ENCODE peak calls at places on chromosomes 5 and 9, in five cellular contexts. One of them, this sample, is unnamed.

GRCh38 chr5:91584352-91584751 is 201.2 kb upstream of the ARRDC3 start:
- DNase-seq in H9: no peak
- DNase-seq in right lobe of liver: no peak
- DNase-seq in CD4-positive, alpha-beta T cell: no peak
- DNase-seq in foreskin fibroblast: no peak
- DNase-seq in this sample: no peak

GRCh38 chr5:151094054-151094858 is 13.4 kb upstream of the TNIP1 start:
- DNase-seq in H9: no peak
- DNase-seq in right lobe of liver: peak
- DNase-seq in CD4-positive, alpha-beta T cell: no peak
- DNase-seq in foreskin fibroblast: peak
- DNase-seq in this sample: peak

GRCh38 chr9:98837516-98837915 is 30.0 kb downstream of the GALNT12 start:
- DNase-seq in H9: no peak
- DNase-seq in right lobe of liver: no peak
- DNase-seq in CD4-positive, alpha-beta T cell: no peak
- DNase-seq in foreskin fibroblast: no peak
- DNase-seq in this sample: no peak

GRCh38 chr9:111828193-111828592 is 33.5 kb upstream of the SHOC1 start:
- DNase-seq in H9: no peak
- DNase-seq in right lobe of liver: no peak
- DNase-seq in CD4-positive, alpha-beta T cell: no peak
- DNase-seq in foreskin fibroblast: peak
- DNase-seq in this sample: no peak

GRCh38 chr9:31542384-31543055 is 841.9 kb upstream of the ACO1 start:
- DNase-seq in H9: peak
- DNase-seq in right lobe of liver: no peak
- DNase-seq in CD4-positive, alpha-beta T cell: peak
- DNase-seq in foreskin fibroblast: peak
- DNase-seq in this sample: peak

GRCh38 chr5:177362871-177363507 is 5.3 kb downstream of the RGS14 start:
- DNase-seq in H9: peak
- DNase-seq in right lobe of liver: peak
- DNase-seq in CD4-positive, alpha-beta T cell: no peak
- DNase-seq in foreskin fibroblast: peak
- DNase-seq in this sample: peak

GRCh38 chr5:127959152-127959764 is 124.3 kb upstream of the SLC12A2 start:
- DNase-seq in H9: no peak
- DNase-seq in right lobe of liver: peak
- DNase-seq in CD4-positive, alpha-beta T cell: no peak
- DNase-seq in foreskin fibroblast: peak
- DNase-seq in this sample: peak

GRCh38 chr5:150507283-150508020 is 479 bp upstream of the NDST1 start:
- DNase-seq in H9: no peak
- DNase-seq in right lobe of liver: no peak
- DNase-seq in CD4-positive, alpha-beta T cell: no peak
- DNase-seq in foreskin fibroblast: no peak
- DNase-seq in this sample: no peak

GRCh38 chr9:34086889-34087288 is 38.2 kb upstream of the UBAP2 start:
- DNase-seq in H9: no peak
- DNase-seq in right lobe of liver: peak
- DNase-seq in CD4-positive, alpha-beta T cell: no peak
- DNase-seq in foreskin fibroblast: no peak
- DNase-seq in this sample: no peak

GRCh38 chr9:117403403-117403811 is 11.4 kb downstream of the ASTN2 start:
- DNase-seq in H9: no peak
- DNase-seq in right lobe of liver: no peak
- DNase-seq in CD4-positive, alpha-beta T cell: no peak
- DNase-seq in foreskin fibroblast: no peak
- DNase-seq in this sample: no peak

GRCh38 chr5:144196612-144197011 is 25.9 kb downstream of the KCTD16 start:
- DNase-seq in H9: no peak
- DNase-seq in right lobe of liver: no peak
- DNase-seq in CD4-positive, alpha-beta T cell: no peak
- DNase-seq in foreskin fibroblast: no peak
- DNase-seq in this sample: no peak

GRCh38 chr5:20335978-20336377 is 348.0 kb upstream of the CDH18 start:
- DNase-seq in H9: no peak
- DNase-seq in right lobe of liver: no peak
- DNase-seq in CD4-positive, alpha-beta T cell: no peak
- DNase-seq in foreskin fibroblast: no peak
- DNase-seq in this sample: no peak
- TF ChIP-seq CTCF in H9: peak
- TF ChIP-seq CTCF in right lobe of liver: no peak
- TF ChIP-seq CTCF in CD4-positive, alpha-beta T cell: no peak
- TF ChIP-seq CTCF in foreskin fibroblast: no peak
- TF ChIP-seq CTCF in this sample: no peak

DNA sequence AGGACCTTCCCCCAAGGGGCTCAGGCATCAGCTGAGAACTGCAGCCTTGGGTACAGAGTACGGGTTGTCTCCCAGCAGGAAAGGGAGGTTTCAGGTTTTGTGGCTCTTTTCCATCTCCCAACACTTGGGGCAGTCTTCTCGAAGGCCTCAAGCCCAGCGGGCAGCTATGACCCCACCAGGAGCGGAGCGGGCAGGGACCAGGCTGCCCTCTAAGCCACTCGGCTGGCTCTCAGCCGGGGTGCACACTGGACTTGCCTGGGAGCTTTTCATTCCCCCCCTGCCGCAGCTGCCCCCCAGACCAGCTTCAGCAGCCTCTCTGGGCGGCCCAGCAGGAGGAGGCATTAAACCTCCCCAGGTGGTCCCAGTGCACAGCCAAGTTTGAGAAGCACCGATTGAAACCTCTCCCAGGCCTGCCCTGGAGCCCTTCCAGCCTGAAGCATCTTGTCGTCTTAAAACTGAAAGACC is 20.8 kb downstream of the NTNG2 start:
- DNase-seq in H9: no peak
- DNase-seq in right lobe of liver: no peak
- DNase-seq in CD4-positive, alpha-beta T cell: no peak
- DNase-seq in foreskin fibroblast: no peak
- DNase-seq in this sample: no peak
- TF ChIP-seq CTCF in H9: peak
- TF ChIP-seq CTCF in right lobe of liver: no peak
- TF ChIP-seq CTCF in CD4-positive, alpha-beta T cell: no peak
- TF ChIP-seq CTCF in foreskin fibroblast: no peak
- TF ChIP-seq CTCF in this sample: no peak

GRCh38 chr5:72767289-72768010 is 49.0 kb upstream of the TNPO1 start:
- DNase-seq in H9: peak
- DNase-seq in right lobe of liver: peak
- DNase-seq in CD4-positive, alpha-beta T cell: no peak
- DNase-seq in foreskin fibroblast: peak
- DNase-seq in this sample: no peak
- TF ChIP-seq CTCF in H9: peak
- TF ChIP-seq CTCF in right lobe of liver: peak
- TF ChIP-seq CTCF in CD4-positive, alpha-beta T cell: no peak
- TF ChIP-seq CTCF in foreskin fibroblast: no peak
- TF ChIP-seq CTCF in this sample: no peak

GRCh38 chr5:41751867-41752266 is 118.4 kb downstream of the OXCT1 start:
- DNase-seq in H9: no peak
- DNase-seq in right lobe of liver: no peak
- DNase-seq in CD4-positive, alpha-beta T cell: no peak
- DNase-seq in foreskin fibroblast: no peak
- DNase-seq in this sample: no peak

GRCh38 chr5:41755705-41756104 is 114.5 kb downstream of the OXCT1 start:
- DNase-seq in H9: no peak
- DNase-seq in right lobe of liver: no peak
- DNase-seq in CD4-positive, alpha-beta T cell: no peak
- DNase-seq in foreskin fibroblast: no peak
- DNase-seq in this sample: no peak

DNA sequence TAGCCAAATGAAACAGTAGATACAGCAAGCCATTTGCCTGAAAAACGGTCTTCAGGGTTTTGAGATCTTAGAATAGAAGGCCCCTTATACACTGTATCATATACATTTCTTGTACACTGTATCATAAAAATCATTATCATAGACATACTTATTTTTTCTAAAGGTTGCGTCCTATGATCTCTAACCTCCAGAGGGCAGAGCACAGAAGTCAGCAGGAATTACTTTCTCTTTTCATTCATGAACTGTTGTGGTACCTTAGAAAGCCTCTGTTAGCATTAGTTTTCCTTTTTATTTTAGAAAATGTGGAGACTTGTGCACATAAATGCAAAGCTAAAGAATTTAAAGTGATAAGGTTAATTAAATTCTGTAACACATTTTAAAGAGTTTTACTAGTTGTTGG is 115.4 kb downstream of the OXCT1 start:
- DNase-seq in H9: no peak
- DNase-seq in right lobe of liver: no peak
- DNase-seq in CD4-positive, alpha-beta T cell: no peak
- DNase-seq in foreskin fibroblast: peak
- DNase-seq in this sample: no peak
- TF ChIP-seq CTCF in H9: peak
- TF ChIP-seq CTCF in right lobe of liver: peak
- TF ChIP-seq CTCF in CD4-positive, alpha-beta T cell: no peak
- TF ChIP-seq CTCF in foreskin fibroblast: no peak
- TF ChIP-seq CTCF in this sample: no peak

GRCh38 chr5:8012131-8012977 is 143.4 kb downstream of the MTRR start:
- DNase-seq in H9: peak
- DNase-seq in right lobe of liver: no peak
- DNase-seq in CD4-positive, alpha-beta T cell: no peak
- DNase-seq in foreskin fibroblast: no peak
- DNase-seq in this sample: no peak
- TF ChIP-seq CTCF in H9: peak
- TF ChIP-seq CTCF in right lobe of liver: no peak
- TF ChIP-seq CTCF in CD4-positive, alpha-beta T cell: no peak
- TF ChIP-seq CTCF in foreskin fibroblast: no peak
- TF ChIP-seq CTCF in this sample: no peak

GRCh38 chr5:166576323-166576722 is 1715.1 kb upstream of the WWC1 start:
- DNase-seq in H9: no peak
- DNase-seq in right lobe of liver: no peak
- DNase-seq in CD4-positive, alpha-beta T cell: no peak
- DNase-seq in foreskin fibroblast: no peak
- DNase-seq in this sample: no peak

GRCh38 chr5:166566725-166567124 is 1724.7 kb upstream of the WWC1 start:
- DNase-seq in H9: no peak
- DNase-seq in right lobe of liver: no peak
- DNase-seq in CD4-positive, alpha-beta T cell: no peak
- DNase-seq in foreskin fibroblast: no peak
- DNase-seq in this sample: no peak

DNA sequence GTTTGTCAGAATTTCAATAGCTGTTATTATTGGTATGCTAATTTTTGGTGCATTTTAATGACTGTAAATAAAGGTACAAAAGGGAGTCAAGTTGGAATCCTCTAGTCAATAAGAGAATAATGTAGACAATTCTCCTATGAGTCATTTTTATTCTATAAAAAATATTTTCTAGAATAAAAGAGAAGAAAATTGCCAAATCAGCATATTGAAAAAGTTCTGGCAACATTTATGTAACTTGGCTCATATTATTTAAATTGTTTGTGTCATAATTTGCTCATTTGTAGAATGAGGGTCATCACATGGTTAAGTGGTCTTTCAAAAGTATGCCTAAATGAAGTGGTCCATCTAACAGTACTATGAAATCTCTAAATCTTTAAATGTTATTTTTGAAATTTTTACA is 1719.8 kb upstream of the WWC1 start:
- DNase-seq in H9: no peak
- DNase-seq in right lobe of liver: no peak
- DNase-seq in CD4-positive, alpha-beta T cell: no peak
- DNase-seq in foreskin fibroblast: no peak
- DNase-seq in this sample: no peak
- TF ChIP-seq CTCF in H9: no peak
- TF ChIP-seq CTCF in right lobe of liver: no peak
- TF ChIP-seq CTCF in CD4-positive, alpha-beta T cell: no peak
- TF ChIP-seq CTCF in foreskin fibroblast: no peak
- TF ChIP-seq CTCF in this sample: no peak